ENCODE peak calls at places on chromosomes 6 and 20, in five cellular contexts. One of them, this sample, is unnamed.

GRCh38 chr6:3725145-3726015 is 26.1 kb downstream of the PXDC1 start:
- DNase-seq in HFFc6: no peak
- DNase-seq in BE2C: no peak
- DNase-seq in neural crest cell: no peak
- DNase-seq in Peyer's patch: no peak
- DNase-seq in this sample: no peak

GRCh38 chr6:125791151-125791819 is 525 bp downstream of the NCOA7 start:
- DNase-seq in HFFc6: peak
- DNase-seq in Peyer's patch: peak
- DNase-seq in BE2C: peak
- DNase-seq in neural crest cell: no peak
- DNase-seq in this sample: no peak

GRCh38 chr6:79463721-79464120 is 73.5 kb downstream of the LCA5 start:
- DNase-seq in BE2C: no peak
- DNase-seq in HFFc6: no peak
- DNase-seq in Peyer's patch: no peak
- DNase-seq in neural crest cell: no peak
- DNase-seq in this sample: no peak

GRCh38 chr6:99841297-99841696 is 152.7 kb downstream of the MCHR2 start:
- DNase-seq in neural crest cell: no peak
- DNase-seq in HFFc6: no peak
- DNase-seq in BE2C: no peak
- DNase-seq in Peyer's patch: no peak
- DNase-seq in this sample: no peak

GRCh38 chr6:132065556-132065955 is 114.4 kb upstream of the CCN2 start:
- DNase-seq in neural crest cell: no peak
- DNase-seq in Peyer's patch: no peak
- DNase-seq in HFFc6: no peak
- DNase-seq in BE2C: no peak
- DNase-seq in this sample: no peak

GRCh38 chr6:47653706-47654105 is 44.7 kb upstream of the ADGRF4 start:
- DNase-seq in HFFc6: no peak
- DNase-seq in Peyer's patch: peak
- DNase-seq in BE2C: no peak
- DNase-seq in neural crest cell: no peak
- DNase-seq in this sample: no peak

GRCh38 chr20:63118786-63119450 is 97.0 kb downstream of the YTHDF1 start:
- DNase-seq in HFFc6: no peak
- DNase-seq in neural crest cell: no peak
- DNase-seq in BE2C: no peak
- DNase-seq in Peyer's patch: no peak
- DNase-seq in this sample: no peak

GRCh38 chr20:61957961-61958715 is 107.5 kb downstream of the TAF4 start:
- DNase-seq in HFFc6: no peak
- DNase-seq in BE2C: no peak
- DNase-seq in neural crest cell: no peak
- DNase-seq in Peyer's patch: peak
- DNase-seq in this sample: peak

GRCh38 chr6:83514877-83515466 is 2.6 kb downstream of the PRSS35 start:
- DNase-seq in neural crest cell: peak
- DNase-seq in HFFc6: peak
- DNase-seq in Peyer's patch: peak
- DNase-seq in BE2C: peak
- DNase-seq in this sample: peak

DNA sequence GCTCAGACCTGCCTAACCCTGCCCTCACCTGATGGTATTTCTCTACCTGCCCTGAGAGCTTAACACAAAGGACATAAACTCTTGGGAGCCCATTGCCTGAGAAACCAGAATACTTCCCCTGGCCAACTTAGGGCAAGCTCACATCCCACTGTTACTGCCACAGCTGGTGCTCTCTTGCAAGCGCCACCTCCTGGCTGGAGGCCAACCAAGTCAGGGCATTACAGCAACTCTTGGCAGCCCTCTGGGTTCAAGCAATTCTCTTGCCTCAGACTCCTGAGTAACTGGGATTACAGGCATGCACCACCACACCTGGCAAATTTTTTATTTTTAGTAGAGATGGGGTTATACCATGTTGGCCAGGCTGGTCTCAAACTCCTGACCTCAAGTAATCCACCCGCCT is 70.1 kb downstream of the HECA start:
- DNase-seq in Peyer's patch: no peak
- DNase-seq in neural crest cell: no peak
- DNase-seq in HFFc6: no peak
- DNase-seq in BE2C: no peak
- DNase-seq in this sample: no peak
- TF ChIP-seq CTCF in Peyer's patch: no peak
- TF ChIP-seq CTCF in neural crest cell: no peak
- TF ChIP-seq CTCF in HFFc6: no peak
- TF ChIP-seq CTCF in BE2C: no peak
- TF ChIP-seq CTCF in this sample: no peak

GRCh38 chr6:68650142-68650541 is 15.1 kb downstream of the ADGRB3 start:
- DNase-seq in HFFc6: no peak
- DNase-seq in Peyer's patch: no peak
- DNase-seq in neural crest cell: no peak
- DNase-seq in BE2C: no peak
- DNase-seq in this sample: no peak

GRCh38 chr6:68653074-68653705 is 18.1 kb downstream of the ADGRB3 start:
- DNase-seq in BE2C: no peak
- DNase-seq in HFFc6: no peak
- DNase-seq in neural crest cell: no peak
- DNase-seq in Peyer's patch: no peak
- DNase-seq in this sample: no peak

GRCh38 chr6:68652117-68652536 is 17.0 kb downstream of the ADGRB3 start:
- DNase-seq in Peyer's patch: no peak
- DNase-seq in neural crest cell: no peak
- DNase-seq in BE2C: no peak
- DNase-seq in HFFc6: no peak
- DNase-seq in this sample: no peak

GRCh38 chr6:68649669-68650068 is 14.6 kb downstream of the ADGRB3 start:
- DNase-seq in Peyer's patch: no peak
- DNase-seq in neural crest cell: no peak
- DNase-seq in HFFc6: no peak
- DNase-seq in BE2C: peak
- DNase-seq in this sample: no peak

GRCh38 chr6:68651018-68651985 is 16.2 kb downstream of the ADGRB3 start:
- DNase-seq in neural crest cell: no peak
- DNase-seq in BE2C: no peak
- DNase-seq in Peyer's patch: no peak
- DNase-seq in HFFc6: no peak
- DNase-seq in this sample: no peak
- TF ChIP-seq CTCF in neural crest cell: no peak
- TF ChIP-seq CTCF in BE2C: no peak
- TF ChIP-seq CTCF in Peyer's patch: no peak
- TF ChIP-seq CTCF in HFFc6: no peak
- TF ChIP-seq CTCF in this sample: no peak

GRCh38 chr6:166330612-166331011 is 11.7 kb downstream of the SFT2D1 start:
- DNase-seq in HFFc6: no peak
- DNase-seq in neural crest cell: peak
- DNase-seq in BE2C: peak
- DNase-seq in Peyer's patch: no peak
- DNase-seq in this sample: peak
- TF ChIP-seq CTCF in HFFc6: no peak
- TF ChIP-seq CTCF in neural crest cell: no peak
- TF ChIP-seq CTCF in BE2C: peak
- TF ChIP-seq CTCF in Peyer's patch: peak
- TF ChIP-seq CTCF in this sample: no peak

GRCh38 chr6:151649835-151650234 is 156.0 kb downstream of the CCDC170 start:
- DNase-seq in neural crest cell: no peak
- DNase-seq in BE2C: no peak
- DNase-seq in HFFc6: no peak
- DNase-seq in Peyer's patch: no peak
- DNase-seq in this sample: no peak

GRCh38 chr6:151651639-151652038 is 155.8 kb upstream of the ESR1 start:
- DNase-seq in BE2C: no peak
- DNase-seq in HFFc6: no peak
- DNase-seq in neural crest cell: no peak
- DNase-seq in Peyer's patch: no peak
- DNase-seq in this sample: no peak

GRCh38 chr6:151652338-151652737 is 155.1 kb upstream of the ESR1 start:
- DNase-seq in BE2C: no peak
- DNase-seq in HFFc6: no peak
- DNase-seq in Peyer's patch: no peak
- DNase-seq in neural crest cell: no peak
- DNase-seq in this sample: no peak

GRCh38 chr6:151647871-151648639 is 154.2 kb downstream of the CCDC170 start:
- DNase-seq in HFFc6: no peak
- DNase-seq in neural crest cell: peak
- DNase-seq in BE2C: no peak
- DNase-seq in Peyer's patch: no peak
- DNase-seq in this sample: peak
- TF ChIP-seq CTCF in HFFc6: peak
- TF ChIP-seq CTCF in neural crest cell: peak
- TF ChIP-seq CTCF in BE2C: no peak
- TF ChIP-seq CTCF in Peyer's patch: no peak
- TF ChIP-seq CTCF in this sample: no peak

GRCh38 chr6:43801489-43802181 is 31.6 kb downstream of the VEGFA start:
- DNase-seq in Peyer's patch: no peak
- DNase-seq in neural crest cell: no peak
- DNase-seq in BE2C: no peak
- DNase-seq in HFFc6: no peak
- DNase-seq in this sample: no peak
- TF ChIP-seq CTCF in Peyer's patch: no peak
- TF ChIP-seq CTCF in neural crest cell: no peak
- TF ChIP-seq CTCF in BE2C: no peak
- TF ChIP-seq CTCF in HFFc6: peak
- TF ChIP-seq CTCF in this sample: no peak

GRCh38 chr6:25277857-25278256 is 1.3 kb upstream of the CARMIL1 start:
- DNase-seq in Peyer's patch: no peak
- DNase-seq in neural crest cell: no peak
- DNase-seq in HFFc6: no peak
- DNase-seq in BE2C: no peak
- DNase-seq in this sample: no peak

GRCh38 chr6:25277401-25277800 is 1.8 kb upstream of the CARMIL1 start:
- DNase-seq in Peyer's patch: no peak
- DNase-seq in HFFc6: no peak
- DNase-seq in BE2C: no peak
- DNase-seq in neural crest cell: no peak
- DNase-seq in this sample: no peak

GRCh38 chr6:25279748-25280616 is 808 bp downstream of the CARMIL1 start:
- DNase-seq in BE2C: peak
- DNase-seq in neural crest cell: no peak
- DNase-seq in Peyer's patch: peak
- DNase-seq in HFFc6: no peak
- DNase-seq in this sample: peak

GRCh38 chr6:25278914-25279747 is at the start of gene CARMIL1:
- DNase-seq in Peyer's patch: peak
- DNase-seq in neural crest cell: peak
- DNase-seq in BE2C: peak
- DNase-seq in HFFc6: peak
- DNase-seq in this sample: peak

DNA sequence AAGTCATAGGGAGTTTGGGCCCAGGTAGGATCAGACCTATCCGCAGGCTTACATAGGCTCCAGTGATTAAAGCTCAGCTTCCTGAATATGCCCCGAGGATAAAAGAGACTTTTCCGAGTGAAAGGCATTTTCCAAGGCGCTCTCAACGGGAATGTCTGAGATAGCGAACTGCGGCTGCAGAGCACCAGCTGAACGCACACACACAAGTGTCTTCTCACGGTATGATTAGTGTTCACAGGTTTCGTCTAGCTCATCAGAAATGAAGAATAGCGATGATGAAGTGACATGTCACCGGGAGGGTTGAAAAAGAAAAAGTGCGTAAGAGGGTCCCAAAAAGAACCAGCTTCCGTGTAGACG is 639 bp upstream of the CARMIL1 start:
- DNase-seq in HFFc6: peak
- DNase-seq in BE2C: no peak
- DNase-seq in neural crest cell: no peak
- DNase-seq in Peyer's patch: no peak
- DNase-seq in this sample: no peak
- TF ChIP-seq CTCF in HFFc6: no peak
- TF ChIP-seq CTCF in BE2C: no peak
- TF ChIP-seq CTCF in neural crest cell: no peak
- TF ChIP-seq CTCF in Peyer's patch: no peak
- TF ChIP-seq CTCF in this sample: no peak

GRCh38 chr6:153032255-153032882 is 29.9 kb upstream of the MTRF1L start:
- DNase-seq in neural crest cell: no peak
- DNase-seq in HFFc6: peak
- DNase-seq in Peyer's patch: no peak
- DNase-seq in BE2C: no peak
- DNase-seq in this sample: no peak

GRCh38 chr6:153031335-153031955 is 28.9 kb upstream of the MTRF1L start:
- DNase-seq in BE2C: no peak
- DNase-seq in Peyer's patch: no peak
- DNase-seq in neural crest cell: no peak
- DNase-seq in HFFc6: no peak
- DNase-seq in this sample: no peak

GRCh38 chr6:153028963-153029362 is 26.5 kb upstream of the MTRF1L start:
- DNase-seq in Peyer's patch: no peak
- DNase-seq in HFFc6: no peak
- DNase-seq in neural crest cell: no peak
- DNase-seq in BE2C: no peak
- DNase-seq in this sample: no peak

GRCh38 chr6:153038378-153038777 is 35.9 kb upstream of the MTRF1L start:
- DNase-seq in neural crest cell: no peak
- DNase-seq in Peyer's patch: no peak
- DNase-seq in BE2C: no peak
- DNase-seq in HFFc6: peak
- DNase-seq in this sample: no peak

DNA sequence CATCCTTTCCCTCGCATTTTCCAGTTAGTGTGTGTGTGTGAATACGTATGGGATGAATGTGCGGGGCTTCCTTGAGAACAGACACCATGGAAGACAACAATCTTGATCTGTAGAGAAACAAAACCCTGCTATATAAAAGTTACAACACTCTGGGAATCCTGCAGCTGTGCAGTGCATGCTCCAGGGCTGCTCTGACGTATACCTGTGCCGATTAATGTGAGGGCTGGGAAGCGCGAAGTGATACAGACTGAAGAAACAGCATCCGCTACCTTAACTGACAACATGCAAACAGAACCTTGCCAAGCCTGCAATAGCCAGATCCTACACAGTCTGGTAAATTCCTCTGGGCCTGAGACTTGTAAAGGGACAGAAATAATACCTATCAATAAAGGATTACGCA is 31.6 kb upstream of the MTRF1L start:
- DNase-seq in HFFc6: no peak
- DNase-seq in Peyer's patch: no peak
- DNase-seq in BE2C: no peak
- DNase-seq in neural crest cell: no peak
- DNase-seq in this sample: no peak
- TF ChIP-seq CTCF in HFFc6: no peak
- TF ChIP-seq CTCF in Peyer's patch: no peak
- TF ChIP-seq CTCF in BE2C: no peak
- TF ChIP-seq CTCF in neural crest cell: no peak
- TF ChIP-seq CTCF in this sample: no peak

DNA sequence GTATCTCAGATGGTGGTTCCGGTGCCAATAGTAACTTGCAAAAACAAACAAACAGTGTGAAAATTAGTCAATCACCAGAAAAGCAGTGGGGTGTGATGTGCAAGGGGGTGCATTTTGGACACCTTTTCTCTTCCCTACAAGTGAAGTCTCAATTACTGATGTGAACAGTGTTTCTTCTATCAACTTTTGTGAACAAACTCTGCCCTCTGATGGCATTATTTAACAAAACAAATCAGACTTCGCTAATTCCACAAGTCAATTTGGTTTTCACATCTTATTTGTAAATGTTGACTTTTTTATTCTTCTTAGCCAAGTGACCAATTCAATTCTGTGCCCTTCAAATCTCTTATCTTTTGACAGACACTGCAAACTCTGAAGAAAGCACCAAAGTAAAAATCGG is 212.2 kb downstream of the UST start:
- DNase-seq in BE2C: no peak
- DNase-seq in HFFc6: no peak
- DNase-seq in Peyer's patch: no peak
- DNase-seq in neural crest cell: no peak
- DNase-seq in this sample: no peak
- TF ChIP-seq CTCF in BE2C: no peak
- TF ChIP-seq CTCF in HFFc6: peak
- TF ChIP-seq CTCF in Peyer's patch: no peak
- TF ChIP-seq CTCF in neural crest cell: no peak
- TF ChIP-seq CTCF in this sample: no peak

This sample was measured in endothelial cell.